ENCODE peak calls at places on chromosomes 5 and 9, in six cellular contexts. One of them, this sample, is unnamed.

GRCh38 chr5:125032286-125032685 is 285.8 kb upstream of the ZNF608 start:
- DNase-seq in RKO: no peak
- DNase-seq in Right ventricle myocardium superior: no peak
- DNase-seq in activated CD8-positive, alpha-beta memory T cell treated with anti-CD3 and anti-CD28 coated beads, Interleukin-2, amount 50 U/mL, for 48 hours: no peak
- DNase-seq in HuH-7.5: no peak
- DNase-seq in activated CD8-positive, alpha-beta T cell treated with anti-CD3 and anti-CD28 coated beads, Interleukin-2, amount 10 ng/mL, durations not matched to agents 7 days and 5 days: no peak
- DNase-seq in this sample: no peak

GRCh38 chr5:128259530-128260145 is 176.1 kb downstream of the SLC12A2 start:
- DNase-seq in RKO: no peak
- DNase-seq in Right ventricle myocardium superior: no peak
- DNase-seq in activated CD8-positive, alpha-beta memory T cell treated with anti-CD3 and anti-CD28 coated beads, Interleukin-2, amount 50 U/mL, for 48 hours: no peak
- DNase-seq in HuH-7.5: no peak
- DNase-seq in activated CD8-positive, alpha-beta T cell treated with anti-CD3 and anti-CD28 coated beads, Interleukin-2, amount 10 ng/mL, durations not matched to agents 7 days and 5 days: no peak
- DNase-seq in this sample: no peak

GRCh38 chr9:90854637-90855036 is 53.0 kb downstream of the SYK start:
- DNase-seq in RKO: no peak
- DNase-seq in Right ventricle myocardium superior: no peak
- DNase-seq in activated CD8-positive, alpha-beta memory T cell treated with anti-CD3 and anti-CD28 coated beads, Interleukin-2, amount 50 U/mL, for 48 hours: peak
- DNase-seq in HuH-7.5: no peak
- DNase-seq in activated CD8-positive, alpha-beta T cell treated with anti-CD3 and anti-CD28 coated beads, Interleukin-2, amount 10 ng/mL, durations not matched to agents 7 days and 5 days: no peak
- DNase-seq in this sample: no peak

GRCh38 chr9:124420991-124421543 is 5.8 kb upstream of the PSMB7 start:
- DNase-seq in RKO: no peak
- DNase-seq in Right ventricle myocardium superior: no peak
- DNase-seq in activated CD8-positive, alpha-beta memory T cell treated with anti-CD3 and anti-CD28 coated beads, Interleukin-2, amount 50 U/mL, for 48 hours: no peak
- DNase-seq in HuH-7.5: no peak
- DNase-seq in activated CD8-positive, alpha-beta T cell treated with anti-CD3 and anti-CD28 coated beads, Interleukin-2, amount 10 ng/mL, durations not matched to agents 7 days and 5 days: peak
- DNase-seq in this sample: no peak

GRCh38 chr9:130034570-130034969 is 8.4 kb downstream of the FNBP1 start:
- DNase-seq in RKO: peak
- DNase-seq in Right ventricle myocardium superior: no peak
- DNase-seq in activated CD8-positive, alpha-beta memory T cell treated with anti-CD3 and anti-CD28 coated beads, Interleukin-2, amount 50 U/mL, for 48 hours: no peak
- DNase-seq in HuH-7.5: no peak
- DNase-seq in activated CD8-positive, alpha-beta T cell treated with anti-CD3 and anti-CD28 coated beads, Interleukin-2, amount 10 ng/mL, durations not matched to agents 7 days and 5 days: no peak
- DNase-seq in this sample: no peak

GRCh38 chr9:6924149-6924548 is 166.4 kb downstream of the KDM4C start:
- DNase-seq in RKO: no peak
- DNase-seq in Right ventricle myocardium superior: no peak
- DNase-seq in activated CD8-positive, alpha-beta memory T cell treated with anti-CD3 and anti-CD28 coated beads, Interleukin-2, amount 50 U/mL, for 48 hours: no peak
- DNase-seq in HuH-7.5: no peak
- DNase-seq in activated CD8-positive, alpha-beta T cell treated with anti-CD3 and anti-CD28 coated beads, Interleukin-2, amount 10 ng/mL, durations not matched to agents 7 days and 5 days: no peak
- DNase-seq in this sample: no peak

GRCh38 chr5:43231977-43232376 is 40.0 kb downstream of the NIM1K start:
- DNase-seq in RKO: no peak
- DNase-seq in Right ventricle myocardium superior: no peak
- DNase-seq in activated CD8-positive, alpha-beta memory T cell treated with anti-CD3 and anti-CD28 coated beads, Interleukin-2, amount 50 U/mL, for 48 hours: no peak
- DNase-seq in HuH-7.5: no peak
- DNase-seq in activated CD8-positive, alpha-beta T cell treated with anti-CD3 and anti-CD28 coated beads, Interleukin-2, amount 10 ng/mL, durations not matched to agents 7 days and 5 days: no peak
- DNase-seq in this sample: no peak

GRCh38 chr5:7269591-7270274 is 126.2 kb upstream of the ADCY2 start:
- DNase-seq in RKO: no peak
- DNase-seq in Right ventricle myocardium superior: no peak
- DNase-seq in activated CD8-positive, alpha-beta memory T cell treated with anti-CD3 and anti-CD28 coated beads, Interleukin-2, amount 50 U/mL, for 48 hours: no peak
- DNase-seq in HuH-7.5: no peak
- DNase-seq in activated CD8-positive, alpha-beta T cell treated with anti-CD3 and anti-CD28 coated beads, Interleukin-2, amount 10 ng/mL, durations not matched to agents 7 days and 5 days: no peak
- DNase-seq in this sample: no peak

GRCh38 chr9:2620876-2621677 is 510 bp upstream of the VLDLR start:
- DNase-seq in RKO: no peak
- DNase-seq in Right ventricle myocardium superior: peak
- DNase-seq in activated CD8-positive, alpha-beta memory T cell treated with anti-CD3 and anti-CD28 coated beads, Interleukin-2, amount 50 U/mL, for 48 hours: peak
- DNase-seq in HuH-7.5: peak
- DNase-seq in activated CD8-positive, alpha-beta T cell treated with anti-CD3 and anti-CD28 coated beads, Interleukin-2, amount 10 ng/mL, durations not matched to agents 7 days and 5 days: peak
- DNase-seq in this sample: no peak

GRCh38 chr5:78809444-78809843 is 160.9 kb upstream of the LHFPL2 start:
- DNase-seq in RKO: no peak
- DNase-seq in Right ventricle myocardium superior: no peak
- DNase-seq in activated CD8-positive, alpha-beta memory T cell treated with anti-CD3 and anti-CD28 coated beads, Interleukin-2, amount 50 U/mL, for 48 hours: no peak
- DNase-seq in HuH-7.5: no peak
- DNase-seq in activated CD8-positive, alpha-beta T cell treated with anti-CD3 and anti-CD28 coated beads, Interleukin-2, amount 10 ng/mL, durations not matched to agents 7 days and 5 days: no peak
- DNase-seq in this sample: no peak

GRCh38 chr5:179311581-179311980 is 33.7 kb downstream of the ADAMTS2 start:
- DNase-seq in RKO: no peak
- DNase-seq in Right ventricle myocardium superior: peak
- DNase-seq in activated CD8-positive, alpha-beta memory T cell treated with anti-CD3 and anti-CD28 coated beads, Interleukin-2, amount 50 U/mL, for 48 hours: no peak
- DNase-seq in HuH-7.5: no peak
- DNase-seq in activated CD8-positive, alpha-beta T cell treated with anti-CD3 and anti-CD28 coated beads, Interleukin-2, amount 10 ng/mL, durations not matched to agents 7 days and 5 days: no peak
- DNase-seq in this sample: no peak